ENCODE peak calls at places on chromosomes 7 and 10, in ten cellular contexts. I, U, Z, V, A, D, T, S, X and E are unnamed samples.

GRCh38 chr10:46556515-46557318 is at the start of gene GPRIN2:
- DNase-seq in I (peak; percentile 26), U (peak; percentile 78), Z (no peak), V (peak; percentile 85), A (peak; percentile 21), D (peak; percentile 4), T (peak; percentile 16), S (no peak), X (no peak), E (no peak)

GRCh38 chr7:12386237-12386839 is 17.3 kb downstream of the VWDE start:
- DNase-seq in I (peak; percentile 47), U (no peak), Z (no peak), V (no peak), A (no peak), D (no peak), T (no peak), S (no peak), X (no peak), E (no peak)

GRCh38 chr10:37754538-37755323 is 102.7 kb downstream of the ZNF248 start:
- DNase-seq in I (no peak), U (no peak), Z (no peak), V (no peak), A (no peak), D (no peak), T (no peak), S (no peak), X (no peak), E (no peak)

GRCh38 chr10:132357286-132358058 is 25.5 kb downstream of the LRRC27 start:
- DNase-seq in I (no peak), U (no peak), Z (no peak), V (peak; percentile 37), A (no peak), D (no peak), T (no peak), S (no peak), X (no peak), E (no peak)

GRCh38 chr7:143003393-143004051 is 23.4 kb downstream of the OR9A2 start:
- DNase-seq in I (peak; percentile 18), U (no peak), Z (peak; percentile 16), V (no peak), A (no peak), D (no peak), T (peak; percentile 40), S (peak; percentile 30), X (peak; percentile 51), E (no peak)

GRCh38 chr7:77862691-77863090 is 64.1 kb downstream of the PHTF2 start:
- DNase-seq in I (no peak), U (no peak), Z (no peak), V (no peak), A (no peak), D (no peak), T (no peak), S (no peak), X (no peak), E (no peak)

GRCh38 chr7:51019231-51019844 is 236.6 kb upstream of the GRB10 start:
- DNase-seq in I (no peak), U (no peak), Z (no peak), V (no peak), A (no peak), D (no peak), T (no peak), S (peak; percentile 97), X (no peak), E (no peak)

GRCh38 chr7:129969881-129970446 is 17.2 kb upstream of the UBE2H start:
- DNase-seq in I (no peak), U (peak; percentile 6), Z (no peak), V (no peak), A (no peak), D (no peak), T (no peak), S (peak; percentile 96), X (no peak), E (no peak)

GRCh38 chr10:99370993-99371392 is 41.8 kb downstream of the CNNM1 start:
- DNase-seq in I (no peak), U (no peak), Z (no peak), V (no peak), A (no peak), D (no peak), T (no peak), S (no peak), X (peak; percentile 42), E (no peak)

GRCh38 chr10:38127812-38128211 is 33.7 kb downstream of the ZNF37A start:
- DNase-seq in I (no peak), U (no peak), Z (no peak), V (no peak), A (no peak), D (no peak), T (no peak), S (peak; percentile 8), X (no peak), E (no peak)

GRCh38 chr7:92609921-92610518 is 19.8 kb upstream of the FAM133B start:
- DNase-seq in I (no peak), U (no peak), Z (no peak), V (no peak), A (no peak), D (no peak), T (no peak), S (no peak), X (no peak), E (no peak)

GRCh38 chr10:72227826-72228225 is 11.8 kb upstream of the ASCC1 start:
- DNase-seq in I (no peak), U (no peak), Z (no peak), V (no peak), A (no peak), D (no peak), T (no peak), S (no peak), X (no peak), E (no peak)

GRCh38 chr10:12699258-12699700 is 302.2 kb downstream of the CCDC3 start:
- DNase-seq in I (no peak), U (no peak), Z (no peak), V (no peak), A (no peak), D (no peak), T (no peak), S (peak; percentile 89), X (no peak), E (no peak)

GRCh38 chr10:44956717-44957706 is 2.6 kb upstream of the RASSF4 start:
- DNase-seq in I (no peak), U (no peak), Z (no peak), V (no peak), A (no peak), D (no peak), T (no peak), S (no peak), X (no peak), E (no peak)

GRCh38 chr10:24440817-24441790 is 232.2 kb downstream of the KIAA1217 start:
- DNase-seq in I (no peak), U (no peak), Z (no peak), V (no peak), A (no peak), D (no peak), T (no peak), S (peak; percentile 92), X (no peak), E (no peak)

GRCh38 chr7:6271694-6272371 is 591 bp downstream of the CYTH3 start:
- DNase-seq in I (peak; percentile 23), U (peak; percentile 51), Z (no peak), V (no peak), A (no peak), D (no peak), T (peak; percentile 18), S (no peak), X (peak; percentile 55), E (no peak)

GRCh38 chr10:23197416-23197861 is 5.3 kb downstream of the PTF1A start:
- DNase-seq in I (no peak), U (no peak), Z (no peak), V (no peak), A (no peak), D (no peak), T (no peak), S (no peak), X (no peak), E (no peak)

GRCh38 chr7:150368884-150369739 is 490 bp downstream of the REPIN1 start:
- DNase-seq in I (peak; percentile 92), U (peak; percentile 75), Z (peak; percentile 62), V (no peak), A (peak; percentile 59), D (no peak), T (peak; percentile 58), S (peak; percentile 75), X (peak; percentile 67), E (peak; percentile 48)

GRCh38 chr7:78605131-78605530 is 806.6 kb downstream of the PHTF2 start:
- DNase-seq in I (no peak), U (no peak), Z (no peak), V (no peak), A (no peak), D (no peak), T (no peak), S (peak; percentile 15), X (no peak), E (no peak)

GRCh38 chr10:80195046-80195574 is 10.2 kb downstream of the ANXA11 start:
- DNase-seq in I (no peak), U (no peak), Z (no peak), V (no peak), A (no peak), D (no peak), T (no peak), S (no peak), X (no peak), E (no peak)

GRCh38 chr7:82255706-82256105 is 187.9 kb downstream of the CACNA2D1 start:
- DNase-seq in I (no peak), U (no peak), Z (no peak), V (no peak), A (no peak), D (no peak), T (no peak), S (no peak), X (no peak), E (no peak)

GRCh38 chr7:103887853-103888602 is 101.4 kb downstream of the RELN start:
- DNase-seq in I (no peak), U (no peak), Z (no peak), V (no peak), A (no peak), D (no peak), T (no peak), S (no peak), X (no peak), E (no peak)